ENCODE peak calls at places on chromosomes 12 and 14, in ten cellular contexts. One of them, this sample, is unnamed.

GRCh38 chr12:127548123-127548553 is 718.8 kb upstream of the TMEM132C start:
- DNase-seq in HTR-8/SVneo: no peak
- DNase-seq in RKO: peak; percentile 86
- DNase-seq in ovary: no peak
- DNase-seq in NCI-H1930: peak; percentile 66
- DNase-seq in spleen: no peak
- DNase-seq in fibroblast of the conjunctiva: no peak
- DNase-seq in stimulated activated CD4-positive, alpha-beta T cell treated with anti-CD3 and anti-CD28 coated beads, TNF-alpha, amount 100 ng/mL, for 4 hours: no peak
- DNase-seq in HEK293T: no peak
- DNase-seq in T-helper 1 cell: no peak
- DNase-seq in this sample: no peak

GRCh38 chr12:29725587-29726320 is 58.0 kb downstream of the TMTC1 start:
- DNase-seq in HTR-8/SVneo: no peak
- DNase-seq in RKO: no peak
- DNase-seq in ovary: peak; percentile 77
- DNase-seq in NCI-H1930: peak; percentile 9
- DNase-seq in spleen: no peak
- DNase-seq in fibroblast of the conjunctiva: peak; percentile 86
- DNase-seq in stimulated activated CD4-positive, alpha-beta T cell treated with anti-CD3 and anti-CD28 coated beads, TNF-alpha, amount 100 ng/mL, for 4 hours: no peak
- DNase-seq in HEK293T: peak; percentile 23
- DNase-seq in T-helper 1 cell: no peak
- DNase-seq in this sample: no peak

GRCh38 chr12:75870878-75871277 is 160.7 kb downstream of the PHLDA1 start:
- DNase-seq in HTR-8/SVneo: no peak
- DNase-seq in RKO: no peak
- DNase-seq in ovary: no peak
- DNase-seq in NCI-H1930: no peak
- DNase-seq in spleen: no peak
- DNase-seq in fibroblast of the conjunctiva: no peak
- DNase-seq in stimulated activated CD4-positive, alpha-beta T cell treated with anti-CD3 and anti-CD28 coated beads, TNF-alpha, amount 100 ng/mL, for 4 hours: no peak
- DNase-seq in HEK293T: no peak
- DNase-seq in T-helper 1 cell: no peak
- DNase-seq in this sample: no peak

GRCh38 chr12:122123761-122124145 is 45.2 kb downstream of the MLXIP start:
- DNase-seq in HTR-8/SVneo: no peak
- DNase-seq in RKO: no peak
- DNase-seq in ovary: no peak
- DNase-seq in NCI-H1930: no peak
- DNase-seq in spleen: peak; percentile 52
- DNase-seq in fibroblast of the conjunctiva: no peak
- DNase-seq in stimulated activated CD4-positive, alpha-beta T cell treated with anti-CD3 and anti-CD28 coated beads, TNF-alpha, amount 100 ng/mL, for 4 hours: no peak
- DNase-seq in HEK293T: no peak
- DNase-seq in T-helper 1 cell: no peak
- DNase-seq in this sample: no peak

GRCh38 chr14:67218126-67218525 is 23.1 kb upstream of the PALS1 start:
- DNase-seq in HTR-8/SVneo: no peak
- DNase-seq in RKO: no peak
- DNase-seq in ovary: no peak
- DNase-seq in NCI-H1930: no peak
- DNase-seq in spleen: no peak
- DNase-seq in fibroblast of the conjunctiva: no peak
- DNase-seq in stimulated activated CD4-positive, alpha-beta T cell treated with anti-CD3 and anti-CD28 coated beads, TNF-alpha, amount 100 ng/mL, for 4 hours: no peak
- DNase-seq in HEK293T: no peak
- DNase-seq in T-helper 1 cell: no peak
- DNase-seq in this sample: no peak

GRCh38 chr12:114687802-114688201 is 3.8 kb upstream of the TBX3 start:
- DNase-seq in HTR-8/SVneo: no peak
- DNase-seq in RKO: no peak
- DNase-seq in ovary: no peak
- DNase-seq in NCI-H1930: no peak
- DNase-seq in spleen: no peak
- DNase-seq in fibroblast of the conjunctiva: no peak
- DNase-seq in stimulated activated CD4-positive, alpha-beta T cell treated with anti-CD3 and anti-CD28 coated beads, TNF-alpha, amount 100 ng/mL, for 4 hours: no peak
- DNase-seq in HEK293T: no peak
- DNase-seq in T-helper 1 cell: no peak
- DNase-seq in this sample: no peak

GRCh38 chr12:6182279-6182898 is 17.8 kb upstream of the CD9 start:
- DNase-seq in HTR-8/SVneo: no peak
- DNase-seq in RKO: no peak
- DNase-seq in ovary: peak; percentile 79
- DNase-seq in NCI-H1930: no peak
- DNase-seq in spleen: peak; percentile 85
- DNase-seq in fibroblast of the conjunctiva: peak; percentile 83
- DNase-seq in stimulated activated CD4-positive, alpha-beta T cell treated with anti-CD3 and anti-CD28 coated beads, TNF-alpha, amount 100 ng/mL, for 4 hours: no peak
- DNase-seq in HEK293T: no peak
- DNase-seq in T-helper 1 cell: no peak
- DNase-seq in this sample: no peak

GRCh38 chr12:19707948-19708409 is 268.7 kb downstream of the AEBP2 start:
- DNase-seq in HTR-8/SVneo: no peak
- DNase-seq in RKO: peak; percentile 85
- DNase-seq in ovary: no peak
- DNase-seq in NCI-H1930: no peak
- DNase-seq in spleen: no peak
- DNase-seq in fibroblast of the conjunctiva: no peak
- DNase-seq in stimulated activated CD4-positive, alpha-beta T cell treated with anti-CD3 and anti-CD28 coated beads, TNF-alpha, amount 100 ng/mL, for 4 hours: no peak
- DNase-seq in HEK293T: no peak
- DNase-seq in T-helper 1 cell: no peak
- DNase-seq in this sample: no peak

GRCh38 chr14:21523203-21523602 is 2.9 kb downstream of the SALL2 start:
- DNase-seq in HTR-8/SVneo: no peak
- DNase-seq in RKO: no peak
- DNase-seq in ovary: no peak
- DNase-seq in NCI-H1930: no peak
- DNase-seq in spleen: no peak
- DNase-seq in fibroblast of the conjunctiva: no peak
- DNase-seq in stimulated activated CD4-positive, alpha-beta T cell treated with anti-CD3 and anti-CD28 coated beads, TNF-alpha, amount 100 ng/mL, for 4 hours: no peak
- DNase-seq in HEK293T: no peak
- DNase-seq in T-helper 1 cell: no peak
- DNase-seq in this sample: no peak

GRCh38 chr12:22797686-22798085 is 172.7 kb downstream of the ETNK1 start:
- DNase-seq in HTR-8/SVneo: no peak
- DNase-seq in RKO: no peak
- DNase-seq in ovary: no peak
- DNase-seq in NCI-H1930: no peak
- DNase-seq in spleen: no peak
- DNase-seq in fibroblast of the conjunctiva: no peak
- DNase-seq in stimulated activated CD4-positive, alpha-beta T cell treated with anti-CD3 and anti-CD28 coated beads, TNF-alpha, amount 100 ng/mL, for 4 hours: no peak
- DNase-seq in HEK293T: no peak
- DNase-seq in T-helper 1 cell: no peak
- DNase-seq in this sample: no peak

GRCh38 chr12:103855036-103855712 is 14.1 kb upstream of the NT5DC3 start:
- DNase-seq in HTR-8/SVneo: no peak
- DNase-seq in RKO: no peak
- DNase-seq in ovary: no peak
- DNase-seq in NCI-H1930: no peak
- DNase-seq in spleen: no peak
- DNase-seq in fibroblast of the conjunctiva: no peak
- DNase-seq in stimulated activated CD4-positive, alpha-beta T cell treated with anti-CD3 and anti-CD28 coated beads, TNF-alpha, amount 100 ng/mL, for 4 hours: no peak
- DNase-seq in HEK293T: no peak
- DNase-seq in T-helper 1 cell: no peak
- DNase-seq in this sample: no peak

GRCh38 chr14:64844272-64844671 is 35.4 kb downstream of the SPTB start:
- DNase-seq in HTR-8/SVneo: no peak
- DNase-seq in RKO: no peak
- DNase-seq in ovary: no peak
- DNase-seq in NCI-H1930: no peak
- DNase-seq in spleen: no peak
- DNase-seq in fibroblast of the conjunctiva: no peak
- DNase-seq in stimulated activated CD4-positive, alpha-beta T cell treated with anti-CD3 and anti-CD28 coated beads, TNF-alpha, amount 100 ng/mL, for 4 hours: no peak
- DNase-seq in HEK293T: no peak
- DNase-seq in T-helper 1 cell: no peak
- DNase-seq in this sample: no peak

GRCh38 chr14:54792288-54792687 is 110.3 kb downstream of the GCH1 start:
- DNase-seq in HTR-8/SVneo: no peak
- DNase-seq in RKO: no peak
- DNase-seq in ovary: no peak
- DNase-seq in NCI-H1930: no peak
- DNase-seq in spleen: no peak
- DNase-seq in fibroblast of the conjunctiva: no peak
- DNase-seq in stimulated activated CD4-positive, alpha-beta T cell treated with anti-CD3 and anti-CD28 coated beads, TNF-alpha, amount 100 ng/mL, for 4 hours: no peak
- DNase-seq in HEK293T: no peak
- DNase-seq in T-helper 1 cell: no peak
- DNase-seq in this sample: no peak

GRCh38 chr14:89384636-89385035 is 32.4 kb downstream of the FOXN3 start:
- DNase-seq in HTR-8/SVneo: no peak
- DNase-seq in RKO: no peak
- DNase-seq in ovary: no peak
- DNase-seq in NCI-H1930: no peak
- DNase-seq in spleen: no peak
- DNase-seq in fibroblast of the conjunctiva: no peak
- DNase-seq in stimulated activated CD4-positive, alpha-beta T cell treated with anti-CD3 and anti-CD28 coated beads, TNF-alpha, amount 100 ng/mL, for 4 hours: no peak
- DNase-seq in HEK293T: no peak
- DNase-seq in T-helper 1 cell: no peak
- DNase-seq in this sample: no peak

GRCh38 chr14:65302571-65303184 is 109.9 kb upstream of the FUT8 start:
- DNase-seq in HTR-8/SVneo: no peak
- DNase-seq in RKO: no peak
- DNase-seq in ovary: no peak
- DNase-seq in NCI-H1930: no peak
- DNase-seq in spleen: no peak
- DNase-seq in fibroblast of the conjunctiva: no peak
- DNase-seq in stimulated activated CD4-positive, alpha-beta T cell treated with anti-CD3 and anti-CD28 coated beads, TNF-alpha, amount 100 ng/mL, for 4 hours: no peak
- DNase-seq in HEK293T: no peak
- DNase-seq in T-helper 1 cell: peak; percentile 80
- DNase-seq in this sample: peak; percentile 23

GRCh38 chr12:43893670-43894069 is 57.8 kb downstream of the TMEM117 start:
- DNase-seq in HTR-8/SVneo: no peak
- DNase-seq in RKO: no peak
- DNase-seq in ovary: no peak
- DNase-seq in NCI-H1930: no peak
- DNase-seq in spleen: no peak
- DNase-seq in fibroblast of the conjunctiva: peak; percentile 9
- DNase-seq in stimulated activated CD4-positive, alpha-beta T cell treated with anti-CD3 and anti-CD28 coated beads, TNF-alpha, amount 100 ng/mL, for 4 hours: no peak
- DNase-seq in HEK293T: no peak
- DNase-seq in T-helper 1 cell: no peak
- DNase-seq in this sample: no peak

GRCh38 chr14:93824518-93825234 is 36.4 kb upstream of the PRIMA1 start:
- DNase-seq in HTR-8/SVneo: no peak
- DNase-seq in RKO: no peak
- DNase-seq in ovary: no peak
- DNase-seq in NCI-H1930: no peak
- DNase-seq in spleen: no peak
- DNase-seq in fibroblast of the conjunctiva: no peak
- DNase-seq in stimulated activated CD4-positive, alpha-beta T cell treated with anti-CD3 and anti-CD28 coated beads, TNF-alpha, amount 100 ng/mL, for 4 hours: no peak
- DNase-seq in HEK293T: peak; percentile 57
- DNase-seq in T-helper 1 cell: no peak
- DNase-seq in this sample: no peak

GRCh38 chr14:90373887-90374286 is 22.9 kb upstream of the CALM1 start:
- DNase-seq in HTR-8/SVneo: no peak
- DNase-seq in RKO: no peak
- DNase-seq in ovary: no peak
- DNase-seq in NCI-H1930: no peak
- DNase-seq in spleen: no peak
- DNase-seq in fibroblast of the conjunctiva: no peak
- DNase-seq in stimulated activated CD4-positive, alpha-beta T cell treated with anti-CD3 and anti-CD28 coated beads, TNF-alpha, amount 100 ng/mL, for 4 hours: no peak
- DNase-seq in HEK293T: peak; percentile 36
- DNase-seq in T-helper 1 cell: no peak
- DNase-seq in this sample: no peak

GRCh38 chr14:64956697-64957412 is 14.3 kb upstream of the GPX2 start:
- DNase-seq in HTR-8/SVneo: no peak
- DNase-seq in RKO: no peak
- DNase-seq in ovary: no peak
- DNase-seq in NCI-H1930: no peak
- DNase-seq in spleen: no peak
- DNase-seq in fibroblast of the conjunctiva: no peak
- DNase-seq in stimulated activated CD4-positive, alpha-beta T cell treated with anti-CD3 and anti-CD28 coated beads, TNF-alpha, amount 100 ng/mL, for 4 hours: no peak
- DNase-seq in HEK293T: no peak
- DNase-seq in T-helper 1 cell: no peak
- DNase-seq in this sample: no peak

GRCh38 chr12:116324684-116325664 is 47.5 kb upstream of the MED13L start:
- DNase-seq in HTR-8/SVneo: no peak
- DNase-seq in RKO: no peak
- DNase-seq in ovary: no peak
- DNase-seq in NCI-H1930: no peak
- DNase-seq in spleen: no peak
- DNase-seq in fibroblast of the conjunctiva: no peak
- DNase-seq in stimulated activated CD4-positive, alpha-beta T cell treated with anti-CD3 and anti-CD28 coated beads, TNF-alpha, amount 100 ng/mL, for 4 hours: no peak
- DNase-seq in HEK293T: no peak
- DNase-seq in T-helper 1 cell: peak; percentile 81
- DNase-seq in this sample: peak; percentile 30

GRCh38 chr12:6038160-6038559 is 86.3 kb downstream of the VWF start:
- DNase-seq in HTR-8/SVneo: peak; percentile 60
- DNase-seq in RKO: peak; percentile 76
- DNase-seq in ovary: no peak
- DNase-seq in NCI-H1930: peak; percentile 75
- DNase-seq in spleen: no peak
- DNase-seq in fibroblast of the conjunctiva: peak; percentile 60
- DNase-seq in stimulated activated CD4-positive, alpha-beta T cell treated with anti-CD3 and anti-CD28 coated beads, TNF-alpha, amount 100 ng/mL, for 4 hours: no peak
- DNase-seq in HEK293T: peak; percentile 79
- DNase-seq in T-helper 1 cell: peak; percentile 57
- DNase-seq in this sample: peak; percentile 21

This sample was measured in immature natural killer cell.